ENCODE peak calls at places on chromosomes 16 and 17, in six cellular contexts. One of them, this sample, is unnamed.

GRCh38 chr16:49483251-49483650 is 109.6 kb downstream of the C16orf78 start:
- DNase-seq in neuronal stem cell: no peak
- DNase-seq in H1: no peak
- DNase-seq in IMR-90: no peak
- DNase-seq in H9: no peak
- DNase-seq in mesenchymal stem cell: no peak
- DNase-seq in this sample: no peak

GRCh38 chr16:50607051-50607431 is 58.8 kb downstream of the NKD1 start:
- DNase-seq in IMR-90: no peak
- DNase-seq in H1: no peak
- DNase-seq in mesenchymal stem cell: no peak
- DNase-seq in H9: no peak
- DNase-seq in neuronal stem cell: no peak
- DNase-seq in this sample: no peak

GRCh38 chr17:27990979-27991378 is 51.5 kb upstream of the NLK start:
- DNase-seq in H9: no peak
- DNase-seq in mesenchymal stem cell: no peak
- DNase-seq in IMR-90: no peak
- DNase-seq in H1: no peak
- DNase-seq in neuronal stem cell: no peak
- DNase-seq in this sample: no peak

GRCh38 chr16:22205577-22206012 is 483 bp upstream of the EEF2K start:
- DNase-seq in IMR-90: no peak
- DNase-seq in neuronal stem cell: no peak
- DNase-seq in mesenchymal stem cell: no peak
- DNase-seq in H9: no peak
- DNase-seq in H1: no peak
- DNase-seq in this sample: no peak

GRCh38 chr16:31265329-31266245 is 5.8 kb downstream of the ITGAM start:
- DNase-seq in neuronal stem cell: no peak
- DNase-seq in mesenchymal stem cell: no peak
- DNase-seq in H1: peak
- DNase-seq in H9: peak
- DNase-seq in IMR-90: peak
- DNase-seq in this sample: peak

GRCh38 chr17:32261521-32261792 is 4.2 kb upstream of the RHBDL3 start:
- DNase-seq in H9: no peak
- DNase-seq in mesenchymal stem cell: no peak
- DNase-seq in IMR-90: no peak
- DNase-seq in H1: no peak
- DNase-seq in neuronal stem cell: no peak
- DNase-seq in this sample: no peak

GRCh38 chr17:67156269-67157199 is 88.5 kb downstream of the HELZ start:
- DNase-seq in mesenchymal stem cell: no peak
- DNase-seq in neuronal stem cell: no peak
- DNase-seq in IMR-90: peak
- DNase-seq in H1: no peak
- DNase-seq in H9: no peak
- DNase-seq in this sample: peak

GRCh38 chr16:13316008-13316407 is 414.6 kb downstream of the SHISA9 start:
- DNase-seq in neuronal stem cell: no peak
- DNase-seq in mesenchymal stem cell: peak
- DNase-seq in IMR-90: no peak
- DNase-seq in H1: no peak
- DNase-seq in H9: no peak
- DNase-seq in this sample: no peak

GRCh38 chr16:67210069-67210937 is 11.4 kb downstream of the ELMO3 start:
- DNase-seq in H9: peak
- DNase-seq in H1: no peak
- DNase-seq in mesenchymal stem cell: no peak
- DNase-seq in IMR-90: no peak
- DNase-seq in neuronal stem cell: no peak
- DNase-seq in this sample: no peak

GRCh38 chr17:14813649-14814048 is 451.5 kb downstream of the PMP22 start:
- DNase-seq in neuronal stem cell: no peak
- DNase-seq in mesenchymal stem cell: no peak
- DNase-seq in H9: peak
- DNase-seq in H1: peak
- DNase-seq in IMR-90: no peak
- DNase-seq in this sample: peak

GRCh38 chr16:80931985-80932720 is 74.5 kb downstream of the CMC2 start:
- DNase-seq in IMR-90: peak
- DNase-seq in H9: peak
- DNase-seq in mesenchymal stem cell: peak
- DNase-seq in neuronal stem cell: peak
- DNase-seq in H1: peak
- DNase-seq in this sample: peak

GRCh38 chr16:67529639-67530012 is 997 bp downstream of the RIPOR1 start:
- DNase-seq in IMR-90: no peak
- DNase-seq in H9: no peak
- DNase-seq in mesenchymal stem cell: no peak
- DNase-seq in H1: no peak
- DNase-seq in neuronal stem cell: no peak
- DNase-seq in this sample: no peak

GRCh38 chr16:11118479-11118878 is 137.5 kb downstream of the SOCS1 start:
- DNase-seq in H1: no peak
- DNase-seq in mesenchymal stem cell: peak
- DNase-seq in IMR-90: peak
- DNase-seq in H9: no peak
- DNase-seq in neuronal stem cell: no peak
- DNase-seq in this sample: no peak

GRCh38 chr17:19867094-19867653 is 562 bp downstream of the ULK2 start:
- DNase-seq in H1: peak
- DNase-seq in IMR-90: peak
- DNase-seq in mesenchymal stem cell: peak
- DNase-seq in neuronal stem cell: peak
- DNase-seq in H9: peak
- DNase-seq in this sample: peak

DNA sequence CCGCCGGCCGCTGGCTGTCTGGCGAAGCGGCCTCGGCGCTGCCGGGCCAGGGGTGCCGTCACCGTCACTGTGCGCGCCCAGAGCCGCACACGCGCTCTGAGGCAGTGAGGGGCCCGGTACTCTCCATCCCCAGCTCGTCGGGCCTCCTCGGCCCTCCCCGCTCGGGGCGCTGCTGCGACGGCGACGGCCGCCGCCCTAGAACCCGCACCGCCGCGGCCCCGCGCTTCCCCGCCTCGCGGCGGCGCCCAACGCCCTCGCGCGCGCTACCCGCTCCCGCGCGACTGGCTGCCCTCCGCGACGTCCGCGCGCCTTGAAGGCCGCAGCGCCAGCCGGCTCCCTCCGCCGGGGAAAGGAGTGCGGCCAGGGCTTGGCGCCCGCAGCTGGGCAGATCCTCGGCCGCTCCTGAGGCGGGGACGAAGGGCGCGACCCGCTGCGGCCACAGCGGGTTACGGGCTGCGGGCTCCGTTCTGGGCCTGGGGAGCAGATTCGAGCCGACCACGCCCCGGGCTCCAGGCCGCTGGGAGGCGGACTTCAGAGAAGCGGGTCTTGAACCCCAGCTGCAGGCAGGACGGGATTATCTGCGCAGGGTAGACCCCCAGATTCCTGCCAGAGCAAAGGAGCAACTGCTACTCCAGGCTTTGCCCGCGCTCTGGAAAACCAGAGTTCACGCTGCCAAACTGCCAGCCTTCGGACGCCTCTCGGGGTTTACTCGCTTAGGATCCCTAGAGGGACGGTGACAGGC is at the start of gene ULK2:
- DNase-seq in mesenchymal stem cell: peak
- DNase-seq in H9: peak
- DNase-seq in neuronal stem cell: peak
- DNase-seq in IMR-90: peak
- DNase-seq in H1: peak
- DNase-seq in this sample: peak
- H4K8ac ChIP-seq in mesenchymal stem cell: peak
- H4K8ac ChIP-seq in H9: no peak
- H4K8ac ChIP-seq in neuronal stem cell: peak
- H4K8ac ChIP-seq in IMR-90: peak
- H4K8ac ChIP-seq in H1: peak
- H4K8ac ChIP-seq in this sample: peak

GRCh38 chr17:76265624-76266243 is 586 bp downstream of the UBALD2 start:
- DNase-seq in neuronal stem cell: peak
- DNase-seq in H1: peak
- DNase-seq in mesenchymal stem cell: peak
- DNase-seq in H9: no peak
- DNase-seq in IMR-90: peak
- DNase-seq in this sample: peak
- H2BK120ac ChIP-seq in neuronal stem cell: no peak
- H2BK120ac ChIP-seq in H1: no peak
- H2BK120ac ChIP-seq in mesenchymal stem cell: peak
- H2BK120ac ChIP-seq in H9: no peak
- H2BK120ac ChIP-seq in IMR-90: no peak
- H2BK120ac ChIP-seq in this sample: peak

GRCh38 chr16:28495098-28495793 is 803 bp downstream of the APOBR start:
- DNase-seq in neuronal stem cell: no peak
- DNase-seq in IMR-90: no peak
- DNase-seq in H9: no peak
- DNase-seq in H1: no peak
- DNase-seq in mesenchymal stem cell: no peak
- DNase-seq in this sample: no peak

GRCh38 chr16:28495795-28496749 is 1.6 kb downstream of the APOBR start:
- DNase-seq in H1: no peak
- DNase-seq in H9: no peak
- DNase-seq in IMR-90: no peak
- DNase-seq in mesenchymal stem cell: no peak
- DNase-seq in neuronal stem cell: no peak
- DNase-seq in this sample: no peak

GRCh38 chr16:28491970-28492474 is at the start of gene CLN3:
- DNase-seq in H1: peak
- DNase-seq in H9: peak
- DNase-seq in mesenchymal stem cell: peak
- DNase-seq in IMR-90: peak
- DNase-seq in neuronal stem cell: peak
- DNase-seq in this sample: peak

GRCh38 chr16:28492511-28492910 is 637 bp upstream of the CLN3 start:
- DNase-seq in H1: no peak
- DNase-seq in mesenchymal stem cell: no peak
- DNase-seq in H9: no peak
- DNase-seq in IMR-90: no peak
- DNase-seq in neuronal stem cell: no peak
- DNase-seq in this sample: no peak

GRCh38 chr16:28494141-28494851 is at the start of gene APOBR:
- DNase-seq in neuronal stem cell: no peak
- DNase-seq in H9: no peak
- DNase-seq in IMR-90: no peak
- DNase-seq in mesenchymal stem cell: no peak
- DNase-seq in H1: no peak
- DNase-seq in this sample: no peak
- H4K8ac ChIP-seq in neuronal stem cell: no peak
- H4K8ac ChIP-seq in H9: no peak
- H4K8ac ChIP-seq in IMR-90: no peak
- H4K8ac ChIP-seq in mesenchymal stem cell: peak
- H4K8ac ChIP-seq in H1: peak
- H4K8ac ChIP-seq in this sample: no peak

DNA sequence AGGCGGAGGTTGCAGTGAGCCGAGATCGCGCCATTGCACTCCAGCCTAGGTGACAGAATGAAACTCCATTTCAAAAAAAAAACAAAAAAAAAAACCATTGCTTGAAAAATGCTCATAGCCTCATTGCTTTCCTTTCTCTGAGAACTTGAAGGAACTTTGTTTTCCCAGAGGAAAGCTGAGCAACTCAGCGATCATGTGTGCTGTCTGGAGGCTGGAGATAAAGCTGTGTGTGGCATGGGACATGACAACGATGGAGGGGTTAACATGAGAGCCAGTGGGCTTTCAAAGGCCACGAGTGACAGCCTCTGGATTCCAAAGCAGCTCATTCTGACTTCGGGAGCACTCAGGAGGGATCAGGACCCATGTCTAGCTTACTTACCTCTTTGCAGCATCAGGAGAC is 21.6 kb upstream of the QRICH2 start:
- DNase-seq in mesenchymal stem cell: no peak
- DNase-seq in H1: no peak
- DNase-seq in H9: no peak
- DNase-seq in IMR-90: no peak
- DNase-seq in neuronal stem cell: no peak
- DNase-seq in this sample: no peak
- H2BK120ac ChIP-seq in mesenchymal stem cell: no peak
- H2BK120ac ChIP-seq in H1: no peak
- H2BK120ac ChIP-seq in H9: no peak
- H2BK120ac ChIP-seq in IMR-90: no peak
- H2BK120ac ChIP-seq in neuronal stem cell: no peak
- H2BK120ac ChIP-seq in this sample: no peak

DNA sequence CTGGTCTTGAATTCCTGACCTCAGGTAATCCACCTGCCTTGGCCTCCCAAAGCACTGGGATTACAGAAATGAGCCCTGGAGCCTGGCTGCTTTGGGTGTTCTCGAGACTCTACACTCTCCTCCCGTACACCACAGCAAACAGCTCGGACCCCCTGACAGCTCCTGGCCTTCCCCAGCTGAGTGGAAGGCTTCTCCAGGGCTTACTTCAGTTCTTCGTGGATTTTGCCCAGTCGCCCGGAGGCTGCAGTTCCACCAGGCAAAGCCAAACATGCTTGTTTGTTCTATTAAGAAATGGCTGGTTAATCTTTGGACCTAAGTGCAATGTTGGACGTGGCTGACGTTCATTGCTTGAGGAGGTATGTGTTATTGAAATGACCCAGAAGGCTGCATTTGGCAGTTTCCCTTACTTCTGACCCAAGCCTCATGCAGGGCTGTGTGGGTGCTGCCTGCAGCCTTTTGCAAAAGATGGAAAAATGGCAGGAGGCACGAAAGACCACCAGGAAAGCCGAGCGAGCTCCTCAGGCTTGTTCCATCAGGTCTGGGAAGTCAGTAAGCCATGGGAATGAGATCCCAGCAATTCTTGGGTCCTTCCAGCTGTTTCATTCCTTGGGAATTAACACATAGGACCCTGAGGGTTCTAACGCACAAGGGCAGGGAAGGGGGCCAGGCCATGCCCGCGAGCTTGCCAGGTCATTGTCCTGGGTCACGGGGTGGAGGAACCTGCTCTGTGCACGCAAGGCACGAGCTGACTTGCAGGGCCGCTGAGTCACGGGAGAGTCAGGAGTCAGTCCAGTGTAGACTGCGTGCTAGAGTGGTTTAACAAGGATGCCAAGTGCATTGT is 23.9 kb upstream of the KLHDC4 start:
- DNase-seq in IMR-90: peak
- DNase-seq in H1: no peak
- DNase-seq in mesenchymal stem cell: no peak
- DNase-seq in neuronal stem cell: no peak
- DNase-seq in H9: no peak
- DNase-seq in this sample: no peak
- H4K8ac ChIP-seq in IMR-90: no peak
- H4K8ac ChIP-seq in H1: no peak
- H4K8ac ChIP-seq in mesenchymal stem cell: no peak
- H4K8ac ChIP-seq in neuronal stem cell: no peak
- H4K8ac ChIP-seq in H9: no peak
- H4K8ac ChIP-seq in this sample: no peak

DNA sequence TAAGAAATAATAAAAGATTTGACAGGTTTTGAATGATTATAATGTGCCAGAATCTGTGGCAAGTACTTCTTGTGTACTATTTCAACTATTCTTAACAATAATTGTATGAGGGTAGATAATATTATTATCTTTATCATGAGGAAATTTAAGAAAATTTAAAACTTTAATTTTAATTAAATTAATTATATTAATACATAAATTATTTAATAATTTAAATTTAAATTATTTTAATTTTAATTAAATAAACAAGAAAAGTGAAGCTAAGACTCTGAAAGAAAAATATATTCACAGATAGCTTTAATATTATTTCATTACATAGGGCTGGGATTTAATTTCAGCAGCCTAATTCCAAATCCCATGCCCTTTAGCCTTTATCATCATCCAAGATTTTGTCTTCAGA is 31.4 kb upstream of the NETO2 start:
- DNase-seq in H1: no peak
- DNase-seq in neuronal stem cell: no peak
- DNase-seq in H9: no peak
- DNase-seq in mesenchymal stem cell: no peak
- DNase-seq in IMR-90: no peak
- DNase-seq in this sample: no peak
- H2BK120ac ChIP-seq in H1: no peak
- H2BK120ac ChIP-seq in neuronal stem cell: no peak
- H2BK120ac ChIP-seq in H9: no peak
- H2BK120ac ChIP-seq in mesenchymal stem cell: no peak
- H2BK120ac ChIP-seq in IMR-90: no peak
- H2BK120ac ChIP-seq in this sample: no peak

This sample was measured in mesendoderm.